ENCODE peak calls at places on chromosome 1, in eight cellular contexts. D, B, H, N, A, C, S and M are unnamed samples.

GRCh38 chr1:45924736-45925135 is 121.3 kb downstream of the MAST2 start:
- DNase-seq in H (no peak), S (no peak), D (no peak), A (no peak), C (no peak), B (no peak), N (no peak), M (no peak)

GRCh38 chr1:43548285-43549271 is 17.9 kb downstream of the PTPRF start:
- DNase-seq in N (no peak), S (no peak), B (no peak), D (no peak), C (peak; percentile 85), H (no peak), A (no peak), M (no peak)

GRCh38 chr1:93395195-93395594 is 49.5 kb downstream of the DR1 start:
- DNase-seq in B (no peak), H (no peak), C (peak; percentile 3), S (no peak), A (no peak), D (no peak), N (no peak), M (no peak)

GRCh38 chr1:161779393-161779792 is 13.3 kb downstream of the ATF6 start:
- DNase-seq in B (no peak), N (no peak), C (no peak), D (no peak), S (no peak), H (no peak), A (no peak), M (no peak)

GRCh38 chr1:77056525-77056924 is 162.7 kb downstream of the PIGK start:
- DNase-seq in C (peak; percentile 48), D (no peak), B (no peak), A (no peak), S (no peak), H (no peak), N (no peak), M (no peak)

GRCh38 chr1:87367549-87367948 is 38.9 kb downstream of the LMO4 start:
- DNase-seq in A (no peak), D (no peak), B (no peak), N (no peak), C (no peak), S (no peak), H (no peak), M (no peak)

GRCh38 chr1:232432313-232432712 is 197.6 kb downstream of the SIPA1L2 start:
- DNase-seq in A (no peak), B (no peak), N (no peak), H (no peak), D (peak; percentile 45), C (no peak), S (no peak), M (no peak)

GRCh38 chr1:43414634-43415223 is 25.0 kb downstream of the SZT2 start:
- DNase-seq in H (no peak), A (no peak), C (peak; percentile 24), D (no peak), N (peak; percentile 53), S (no peak), B (peak; percentile 64), M (no peak)

GRCh38 chr1:41963636-41964035 is 44.9 kb upstream of the HIVEP3 start:
- DNase-seq in S (no peak), A (no peak), C (no peak), D (no peak), N (no peak), B (no peak), H (no peak), M (no peak)

GRCh38 chr1:167616521-167616920 is 13.5 kb upstream of the RCSD1 start:
- DNase-seq in N (no peak), S (no peak), A (no peak), B (no peak), H (no peak), D (no peak), C (no peak), M (no peak)

GRCh38 chr1:30762931-30763653 is 5.5 kb upstream of the LAPTM5 start:
- DNase-seq in N (no peak), D (no peak), A (no peak), S (no peak), C (no peak), B (no peak), H (no peak), M (no peak)

GRCh38 chr1:30764939-30765582 is 7.5 kb upstream of the LAPTM5 start:
- DNase-seq in H (no peak), D (no peak), S (no peak), B (no peak), A (no peak), C (no peak), N (no peak), M (peak; percentile 25)

GRCh38 chr1:30763654-30764248 is 6.2 kb upstream of the LAPTM5 start:
- DNase-seq in N (no peak), A (no peak), S (peak; percentile 80), D (no peak), C (no peak), H (peak; percentile 91), B (no peak), M (peak; percentile 49)

GRCh38 chr1:30765610-30766434 is 8.2 kb upstream of the LAPTM5 start:
- DNase-seq in B (no peak), C (no peak), N (no peak), A (no peak), D (no peak), S (no peak), H (no peak), M (no peak)

GRCh38 chr1:30764396-30764795 is 6.8 kb upstream of the LAPTM5 start:
- DNase-seq in N (no peak), D (no peak), C (no peak), A (no peak), H (no peak), B (no peak), S (no peak), M (no peak)
- H3K4me1 ChIP-seq in N (peaks cover 51% of the 10 kb centered on the region), D (peaks cover 11% of the 10 kb centered on the region), C (no peaks in the 10 kb centered on the region), A (peaks cover 35% of the 10 kb centered on the region), H (no peaks in the 10 kb centered on the region), B (peaks cover 10% of the 10 kb centered on the region), S (no peaks in the 10 kb centered on the region), M (no peaks in the 10 kb centered on the region)

GRCh38 chr1:2923351-2923750 is 97.9 kb upstream of the ACTRT2 start:
- DNase-seq in A (no peak), S (no peak), H (no peak), B (no peak), N (no peak), C (no peak), D (no peak), M (no peak)
- H3K9me3 ChIP-seq in A (no peaks in the 10 kb centered on the region), S (no peaks in the 10 kb centered on the region), H (no peaks in the 10 kb centered on the region), B (no peaks in the 10 kb centered on the region), N (no peaks in the 10 kb centered on the region), C (peaks cover 43% of the 10 kb centered on the region), D (no peaks in the 10 kb centered on the region), M (no peaks in the 10 kb centered on the region)

DNA sequence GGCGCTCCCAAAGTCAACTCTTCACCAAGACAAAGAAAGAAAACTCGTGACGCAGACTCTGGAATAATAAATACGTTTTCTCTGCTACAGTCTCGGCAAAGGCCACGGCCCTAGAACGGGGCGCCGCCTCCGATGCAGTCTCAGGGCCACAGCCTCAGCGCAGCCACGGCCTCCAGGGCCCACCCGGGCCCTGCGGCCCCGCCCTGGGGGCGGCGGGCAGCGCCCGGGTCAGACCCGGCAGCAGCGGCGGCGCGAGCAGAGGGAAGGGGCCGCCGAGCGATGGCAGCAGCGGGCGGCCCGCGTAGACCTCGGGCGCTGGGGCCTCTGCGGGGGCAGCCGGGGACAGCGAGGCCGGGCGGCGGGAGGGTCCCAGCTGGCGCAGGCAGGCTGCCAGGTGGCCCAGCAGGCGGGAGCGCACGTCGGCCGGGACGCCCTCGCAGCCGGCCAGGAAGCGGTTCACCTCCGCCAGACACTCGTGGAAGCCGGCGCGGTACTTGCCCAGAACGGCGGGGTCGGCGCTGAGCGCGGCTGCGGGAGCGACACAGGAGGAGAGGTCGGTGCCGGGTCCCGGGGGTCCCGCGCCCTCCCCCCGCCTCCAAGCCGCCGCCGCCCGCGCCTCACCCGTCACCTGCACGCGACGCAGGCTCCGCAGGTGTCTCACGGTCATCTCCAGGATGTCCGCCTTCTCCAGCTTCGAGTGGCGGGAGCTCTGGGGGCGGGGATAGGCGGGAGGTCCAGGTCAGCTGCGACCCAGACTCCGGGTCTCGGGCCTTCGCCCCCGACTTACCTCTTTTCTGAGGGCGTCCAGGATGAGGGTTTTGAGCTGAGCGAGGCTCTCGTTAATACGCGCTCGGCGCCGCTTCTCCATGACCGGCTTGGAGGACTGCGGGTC is 746 bp downstream of the HES4 start:
- DNase-seq in S (peak; percentile 61), C (peak; percentile 47), D (peak; percentile 54), N (peak; percentile 32), A (no peak), B (no peak), H (peak; percentile 78), M (peak; percentile 66)
- H3K4me3 ChIP-seq in S (peak overlapping the region; percentile 69), C (peak overlapping the region; percentile 21), D (peak overlapping the region; percentile 85), N (no peak overlapping the region), A (peak overlapping the region; percentile 98), B (peak overlapping the region; percentile 56), H (peak overlapping the region; percentile 58), M (peak overlapping the region; percentile 22)

DNA sequence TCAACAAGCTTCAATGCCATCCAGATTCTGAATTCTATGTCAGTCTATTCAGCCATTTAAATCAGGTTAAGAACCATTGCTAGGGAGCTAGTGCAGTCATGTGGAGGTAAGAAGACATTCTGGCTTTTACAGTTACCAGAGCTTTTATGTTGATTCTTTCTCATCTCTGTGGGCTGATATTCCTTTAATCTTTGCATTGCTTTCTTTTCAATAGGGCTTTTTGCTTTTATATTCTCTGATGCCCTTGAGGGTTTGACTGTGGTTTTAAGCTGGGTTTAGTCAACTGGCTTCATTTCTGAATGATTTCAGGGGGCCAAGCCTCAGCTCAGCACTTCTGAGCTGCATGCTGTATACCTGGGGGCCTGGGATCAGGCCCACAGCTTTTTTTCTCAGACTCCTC is 51.0 kb upstream of the GORAB start:
- DNase-seq in S (no peak), B (no peak), D (no peak), C (no peak), A (no peak), N (no peak), H (no peak), M (no peak)
- H3K4me1 ChIP-seq in S (no peaks in the 10 kb centered on the region), B (no peaks in the 10 kb centered on the region), D (no peaks in the 10 kb centered on the region), C (no peaks in the 10 kb centered on the region), A (no peaks in the 10 kb centered on the region), N (no peaks in the 10 kb centered on the region), H (no peaks in the 10 kb centered on the region), M (no peaks in the 10 kb centered on the region)

DNA sequence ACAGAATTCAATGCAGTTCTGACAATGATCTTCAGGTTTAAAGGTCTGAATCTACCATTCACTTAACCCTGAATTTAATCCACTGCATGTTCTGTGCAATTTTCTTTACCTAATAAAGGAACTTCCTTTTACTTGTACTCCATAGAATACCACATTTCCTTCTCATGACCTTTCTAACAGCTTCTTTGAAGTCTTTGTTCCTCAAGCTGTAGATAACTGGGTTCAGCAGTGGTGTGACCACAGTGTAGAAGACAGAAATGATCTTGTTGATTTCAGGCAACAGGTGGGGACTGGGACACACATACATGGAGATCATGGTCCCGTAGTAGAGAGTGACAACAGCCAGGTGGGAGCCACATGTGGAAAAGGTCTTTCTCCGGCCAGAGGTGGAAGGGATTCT is 877 bp downstream of the OR11L1 start:
- DNase-seq in D (no peak), N (no peak), A (no peak), H (no peak), C (no peak), S (no peak), B (no peak), M (no peak)
- H3K9me3 ChIP-seq in D (no peaks in the 10 kb centered on the region), N (no peaks in the 10 kb centered on the region), A (no peaks in the 10 kb centered on the region), H (no peaks in the 10 kb centered on the region), C (peaks cover 12% of the 10 kb centered on the region), S (peaks cover 3% of the 10 kb centered on the region), B (no peaks in the 10 kb centered on the region), M (no peaks in the 10 kb centered on the region)

GRCh38 chr1:6180215-6180577 is at the start of gene CHD5:
- DNase-seq in A (no peak), C (no peak), D (no peak), B (peak; percentile 61), N (no peak), S (no peak), H (no peak), M (peak; percentile 23)
- H3K4me3 ChIP-seq in A (peak within 1 kb of the TSS; percentile 65), C (no peak within 1 kb of the TSS), D (peak within 1 kb of the TSS; percentile 33), B (peak within 1 kb of the TSS; percentile 31), N (no peak within 1 kb of the TSS), S (peak within 1 kb of the TSS; percentile 23), H (peak within 1 kb of the TSS; percentile 39), M (no peak within 1 kb of the TSS)